ENCODE peak calls at places on chromosomes 12 and 14, in five cellular contexts. C is left ventricle myocardium inferior, Z is cardiac muscle cell, A is astrocyte, I is HCT116. O is an unnamed sample.

GRCh38 chr12:129886541-129886940 is 17.3 kb downstream of the TMEM132D start:
- DNase-seq in Z (no peak), I (no peak), A (no peak), C (no peak), O (no peak)

GRCh38 chr12:116881325-116881866 is at the start of gene HRK:
- DNase-seq in A (no peak), I (no peak), C (no peak), Z (no peak), O (no peak)

GRCh38 chr12:58588771-58589170 is 331.5 kb downstream of the LRIG3 start:
- DNase-seq in C (no peak), I (no peak), Z (no peak), A (no peak), O (no peak)

GRCh38 chr12:106841471-106842302 is 67.2 kb downstream of the RIC8B start:
- DNase-seq in Z (peak), C (no peak), I (peak), A (peak), O (no peak)

GRCh38 chr14:32372154-32372553 is 43.1 kb downstream of the AKAP6 start:
- DNase-seq in A (peak), I (no peak), Z (no peak), C (no peak), O (no peak)

GRCh38 chr12:57173089-57173488 is 25.7 kb upstream of the LRP1-AS start:
- DNase-seq in I (no peak), A (no peak), C (no peak), Z (peak), O (no peak)

GRCh38 chr14:99066378-99066777 is 205.6 kb downstream of the BCL11B start:
- DNase-seq in A (no peak), C (no peak), Z (no peak), I (no peak), O (no peak)

GRCh38 chr12:105676694-105677093 is 346.2 kb downstream of the C12orf75 start:
- DNase-seq in A (no peak), Z (no peak), I (no peak), C (peak), O (peak)

GRCh38 chr12:125983094-125983783 is 918.0 kb downstream of the AACS start:
- DNase-seq in Z (peak), C (no peak), I (no peak), A (peak), O (peak)

GRCh38 chr14:70685480-70686197 is 43.9 kb downstream of the TTC9 start:
- DNase-seq in A (peak), C (no peak), Z (no peak), I (no peak), O (no peak)

GRCh38 chr12:21657336-21658077 is at the start of gene LDHB:
- DNase-seq in C (peak), I (peak), Z (peak), A (peak), O (peak)

GRCh38 chr14:60807247-60807646 is 72.7 kb downstream of the MNAT1 start:
- DNase-seq in C (no peak), Z (no peak), I (no peak), A (no peak), O (no peak)

GRCh38 chr14:90111895-90112534 is 50.2 kb downstream of the KCNK13 start:
- DNase-seq in A (peak), C (no peak), Z (no peak), I (peak), O (no peak)

GRCh38 chr12:946656-947055 is 2.8 kb downstream of the RAD52 start:
- DNase-seq in C (no peak), I (no peak), Z (no peak), A (peak), O (no peak)

GRCh38 chr14:95237121-95237876 is 80.0 kb upstream of the DICER1 start:
- DNase-seq in Z (no peak), C (no peak), A (no peak), I (no peak), O (no peak)

GRCh38 chr12:109389146-109389545 is 41.4 kb downstream of the MYO1H start:
- DNase-seq in Z (no peak), A (no peak), C (no peak), I (no peak), O (no peak)

GRCh38 chr14:36661506-36662257 is at the start of gene PAX9:
- DNase-seq in C (peak), A (peak), Z (peak), I (peak), O (peak)

GRCh38 chr12:53051058-53051880 is 1.4 kb downstream of the TNS2 start:
- DNase-seq in A (no peak), I (no peak), C (peak), Z (no peak), O (peak)

GRCh38 chr12:47032644-47033043 is 46.8 kb upstream of the PCED1B start:
- DNase-seq in A (peak), Z (peak), C (no peak), I (peak), O (no peak)

GRCh38 chr12:65308601-65309071 is 30.2 kb downstream of the MSRB3 start:
- DNase-seq in Z (no peak), C (no peak), A (peak), I (no peak), O (no peak)

DNA sequence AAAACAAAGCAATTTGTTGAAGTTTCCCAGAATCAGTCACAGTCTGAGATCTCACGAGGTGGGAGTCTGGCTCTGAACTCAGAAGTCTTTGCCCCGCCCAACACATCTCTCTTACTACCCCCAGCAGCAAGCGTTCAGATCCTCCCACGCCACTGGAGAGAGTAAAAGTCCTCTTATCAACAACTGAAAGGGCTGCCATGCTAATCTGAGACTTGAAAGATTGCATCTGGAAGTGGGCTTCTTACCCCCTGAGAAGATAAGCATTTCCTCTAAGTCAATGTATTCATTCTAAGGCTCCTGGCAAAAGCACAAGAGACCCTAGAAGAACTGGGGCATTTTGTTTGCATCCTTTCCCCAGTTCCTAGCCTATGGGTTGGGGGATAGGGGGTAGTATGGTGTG is 34.1 kb upstream of the STON2 start:
- DNase-seq in I (no peak), Z (no peak), A (no peak), C (no peak), O (no peak)
- TF ChIP-seq CTCF in I (no peak), Z (no peak), A (no peak), C (no peak), O (no peak)

GRCh38 chr12:121241203-121241970 is 31.5 kb downstream of the P2RX4 start:
- DNase-seq in I (no peak), A (no peak), Z (no peak), C (no peak), O (no peak)
- H3K27ac ChIP-seq in I (no peak), A (no peak), Z (no peak), C (peak), O (peak)

DNA sequence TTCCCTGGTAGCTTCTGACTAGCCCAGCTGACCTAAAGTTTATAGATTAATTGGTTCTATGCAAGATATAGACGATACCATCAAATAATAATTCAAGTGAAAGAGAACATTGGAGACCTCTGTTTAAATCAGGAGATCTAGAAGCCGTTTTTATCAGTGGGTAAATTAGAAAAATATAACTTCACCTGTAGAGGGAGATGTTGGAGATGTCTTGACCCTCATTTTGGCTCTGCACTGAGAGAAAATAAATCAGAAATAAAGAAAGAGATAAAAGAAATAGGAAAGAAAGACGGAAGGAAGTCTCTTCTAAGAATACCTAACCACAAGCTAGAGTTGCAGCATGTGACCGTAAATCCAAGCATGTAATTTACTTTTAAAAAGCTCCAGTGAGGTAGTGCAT is 684.5 kb downstream of the C12orf50 start:
- DNase-seq in Z (no peak), C (no peak), I (no peak), A (no peak), O (no peak)
- TF ChIP-seq CTCF in Z (no peak), C (no peak), I (peak), A (no peak), O (no peak)

GRCh38 chr12:124410354-124411175 is 115.7 kb downstream of the RFLNA start:
- DNase-seq in A (no peak), C (no peak), I (no peak), Z (peak), O (no peak)
- H3K27ac ChIP-seq in A (peak), C (peak), I (no peak), Z (peak), O (peak)

GRCh38 chr14:75880512-75880911 is 101.3 kb downstream of the TGFB3 start:
- DNase-seq in A (no peak), C (no peak), Z (no peak), I (no peak), O (no peak)
- TF ChIP-seq CTCF in A (no peak), C (no peak), Z (no peak), I (no peak), O (no peak)

GRCh38 chr12:120109570-120110267 is 6.8 kb downstream of the RAB35 start:
- DNase-seq in A (no peak), Z (no peak), I (no peak), C (no peak), O (no peak)
- H3K27ac ChIP-seq in A (no peak), Z (no peak), I (no peak), C (no peak), O (no peak)

DNA sequence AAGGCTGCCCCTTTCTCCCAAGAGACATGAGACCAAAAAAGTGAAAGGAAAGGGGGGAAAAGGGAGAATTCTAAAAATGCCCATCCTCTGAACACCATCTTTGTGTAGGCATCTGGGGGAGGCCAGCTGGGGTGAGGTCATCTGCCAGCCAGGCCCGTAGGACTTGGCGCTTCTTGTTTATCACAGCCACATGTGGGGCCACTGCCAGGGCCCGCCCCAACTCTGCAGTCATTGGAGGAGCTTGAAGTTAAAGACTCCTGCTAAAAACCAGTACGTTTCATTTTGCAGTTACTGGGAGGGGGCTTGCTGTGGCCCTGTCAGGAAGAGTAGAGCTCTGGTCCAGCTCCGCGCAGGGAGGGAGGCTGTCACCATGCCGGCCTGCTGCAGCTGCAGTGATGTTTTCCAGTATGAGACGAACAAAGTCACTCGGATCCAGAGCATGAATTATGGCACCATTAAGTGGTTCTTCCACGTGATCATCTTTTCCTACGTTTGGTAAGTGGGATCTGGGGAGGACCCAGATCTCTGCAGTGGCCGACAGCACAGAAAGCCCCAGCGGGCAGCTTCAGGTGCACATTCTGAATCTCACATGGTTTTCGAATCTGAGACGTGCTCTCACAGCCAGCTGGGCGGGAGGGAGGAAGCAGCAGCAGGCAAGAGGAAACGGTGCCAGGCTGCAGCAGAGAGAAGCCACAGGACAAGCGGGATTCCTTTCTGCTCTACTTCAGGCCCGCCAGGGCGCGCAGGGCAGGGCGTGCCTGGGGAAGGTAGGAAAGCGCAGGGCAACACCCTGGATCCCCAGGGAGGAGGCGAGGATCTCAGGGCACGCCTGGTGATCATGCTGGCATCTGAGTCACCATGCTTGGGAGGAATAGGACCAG is at the start of gene P2RX7:
- DNase-seq in C (peak), Z (peak), A (peak), I (peak), O (peak)
- TF ChIP-seq CTCF in C (no peak), Z (no peak), A (no peak), I (no peak), O (no peak)

GRCh38 chr12:45760333-45760732 is 30.8 kb downstream of the ARID2 start:
- DNase-seq in A (no peak), C (no peak), Z (no peak), I (no peak), O (no peak)

GRCh38 chr12:45768194-45768593 is 38.7 kb downstream of the ARID2 start:
- DNase-seq in I (no peak), Z (no peak), A (no peak), C (no peak), O (no peak)

GRCh38 chr12:45757172-45757571 is 27.7 kb downstream of the ARID2 start:
- DNase-seq in I (no peak), A (no peak), C (no peak), Z (no peak), O (no peak)

GRCh38 chr12:45763381-45763780 is 33.9 kb downstream of the ARID2 start:
- DNase-seq in C (no peak), Z (no peak), I (no peak), A (no peak), O (no peak)

DNA sequence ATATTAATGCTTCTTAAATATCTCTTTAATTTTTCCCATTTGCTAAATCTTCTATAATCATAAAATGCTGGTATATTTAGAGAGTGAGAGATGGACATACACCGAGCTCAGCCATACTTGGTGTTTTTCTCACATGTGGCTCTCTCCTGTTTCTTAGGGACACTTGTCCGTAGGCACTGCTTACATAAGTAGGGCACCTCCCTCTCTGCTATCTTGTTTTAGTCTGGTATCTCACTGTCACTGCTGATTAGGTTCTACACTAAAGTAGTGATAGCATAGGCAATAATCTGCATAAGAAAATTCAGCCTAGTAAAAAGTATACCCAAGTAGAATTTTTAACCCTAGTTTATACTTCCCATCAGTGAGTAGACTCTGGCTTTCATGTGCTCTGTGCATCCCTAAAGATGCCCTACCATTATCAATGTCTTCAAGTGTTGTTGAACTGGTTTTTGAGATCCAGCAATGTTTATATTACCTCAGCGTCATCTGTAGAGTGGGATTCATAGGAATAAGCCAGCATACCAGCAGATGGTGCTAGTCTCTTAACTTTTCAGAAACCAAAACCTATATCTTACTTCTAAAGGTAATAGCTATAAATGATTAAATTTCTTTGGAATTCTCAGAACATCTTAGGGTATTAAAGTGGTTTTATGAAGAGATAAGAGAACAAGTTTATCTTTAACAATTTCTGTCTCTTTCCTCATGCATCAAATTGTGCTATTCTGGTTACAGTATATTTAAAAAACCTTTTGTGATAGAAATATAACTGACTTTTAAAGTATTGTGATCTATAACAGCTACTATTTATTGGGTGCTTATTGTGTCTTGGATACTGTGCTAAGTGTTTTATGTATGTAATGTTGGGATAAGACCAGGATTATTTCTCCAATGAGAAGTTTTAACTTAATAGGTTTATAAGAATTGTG is 32.9 kb downstream of the ARID2 start:
- DNase-seq in Z (peak), I (peak), C (no peak), A (peak), O (no peak)
- H3K27ac ChIP-seq in Z (peak), I (no peak), C (no peak), A (no peak), O (no peak)